ENCODE peak calls at places on chromosome 7, in six cellular contexts. P is cardiac fibroblast, U is fibroblast of lung, N is fibroblast of the aortic adventitia, C is breast epithelium, K is kidney epithelial cell. Y is an unnamed sample.

GRCh38 chr7:105364748-105365147 is 24.0 kb downstream of the SRPK2 start:
- DNase-seq in P (peak; percentile 9), U (no peak), N (no peak), C (no peak), K (no peak), Y (peak; percentile 45)

GRCh38 chr7:116574025-116574822 is 49.4 kb downstream of the CAV1 start:
- DNase-seq in P (no peak), U (no peak), N (no peak), C (no peak), K (no peak), Y (no peak)

GRCh38 chr7:30656006-30656575 is 26.2 kb downstream of the CRHR2 start:
- DNase-seq in P (no peak), U (no peak), N (no peak), C (no peak), K (no peak), Y (no peak)

GRCh38 chr7:29538322-29538874 is 25.2 kb upstream of the PRR15 start:
- DNase-seq in P (no peak), U (no peak), N (no peak), C (no peak), K (no peak), Y (no peak)

GRCh38 chr7:42856605-42856987 is 55.3 kb downstream of the C7orf25 start:
- DNase-seq in P (no peak), U (no peak), N (no peak), C (no peak), K (no peak), Y (no peak)

GRCh38 chr7:123410273-123410928 is 124.0 kb downstream of the IQUB start:
- DNase-seq in P (peak; percentile 90), U (peak; percentile 67), N (peak; percentile 81), C (no peak), K (peak; percentile 66), Y (peak; percentile 93)

GRCh38 chr7:123143206-123143605 is 56.6 kb downstream of the SLC13A1 start:
- DNase-seq in P (no peak), U (no peak), N (no peak), C (no peak), K (no peak), Y (no peak)

GRCh38 chr7:44073664-44074348 is 8.4 kb upstream of the PGAM2 start:
- DNase-seq in P (no peak), U (peak; percentile 77), N (no peak), C (peak; percentile 71), K (no peak), Y (peak; percentile 49)

GRCh38 chr7:37753398-37753797 is 69.8 kb downstream of the GPR141 start:
- DNase-seq in P (no peak), U (no peak), N (no peak), C (no peak), K (no peak), Y (no peak)

GRCh38 chr7:106871793-106872571 is 6.9 kb downstream of the PIK3CG start:
- DNase-seq in P (no peak), U (no peak), N (no peak), C (no peak), K (no peak), Y (no peak)

GRCh38 chr7:75966209-75966961 is 28.0 kb downstream of the TMEM120A start:
- DNase-seq in P (peak; percentile 65), U (peak; percentile 62), N (peak; percentile 51), C (no peak), K (no peak), Y (no peak)

GRCh38 chr7:1705339-1705738 is 35.3 kb downstream of the ELFN1 start:
- DNase-seq in P (no peak), U (no peak), N (no peak), C (peak; percentile 15), K (no peak), Y (no peak)

GRCh38 chr7:92643821-92644220 is 53.6 kb upstream of the FAM133B start:
- DNase-seq in P (peak; percentile 37), U (no peak), N (peak; percentile 48), C (no peak), K (no peak), Y (no peak)

GRCh38 chr7:136293272-136293671 is 316.1 kb upstream of the MTPN start:
- DNase-seq in P (no peak), U (no peak), N (no peak), C (no peak), K (no peak), Y (no peak)

GRCh38 chr7:85750454-85750949 is 563.6 kb upstream of the SEMA3D start:
- DNase-seq in P (peak; percentile 61), U (peak; percentile 38), N (peak; percentile 40), C (no peak), K (no peak), Y (peak; percentile 64)

GRCh38 chr7:116938678-116939077 is 14.6 kb upstream of the ST7 start:
- DNase-seq in P (no peak), U (no peak), N (no peak), C (no peak), K (no peak), Y (no peak)

GRCh38 chr7:64883113-64883905 is 19.8 kb upstream of the ZNF273 start:
- DNase-seq in P (no peak), U (no peak), N (no peak), C (no peak), K (no peak), Y (no peak)

GRCh38 chr7:121384159-121384745 is 11.9 kb downstream of the FAM3C start:
- DNase-seq in P (no peak), U (no peak), N (no peak), C (no peak), K (no peak), Y (no peak)

GRCh38 chr7:19161671-19162070 is 16.4 kb upstream of the FERD3L start:
- DNase-seq in P (peak; percentile 1), U (peak; percentile 5), N (peak; percentile 16), C (no peak), K (no peak), Y (peak; percentile 14)

DNA sequence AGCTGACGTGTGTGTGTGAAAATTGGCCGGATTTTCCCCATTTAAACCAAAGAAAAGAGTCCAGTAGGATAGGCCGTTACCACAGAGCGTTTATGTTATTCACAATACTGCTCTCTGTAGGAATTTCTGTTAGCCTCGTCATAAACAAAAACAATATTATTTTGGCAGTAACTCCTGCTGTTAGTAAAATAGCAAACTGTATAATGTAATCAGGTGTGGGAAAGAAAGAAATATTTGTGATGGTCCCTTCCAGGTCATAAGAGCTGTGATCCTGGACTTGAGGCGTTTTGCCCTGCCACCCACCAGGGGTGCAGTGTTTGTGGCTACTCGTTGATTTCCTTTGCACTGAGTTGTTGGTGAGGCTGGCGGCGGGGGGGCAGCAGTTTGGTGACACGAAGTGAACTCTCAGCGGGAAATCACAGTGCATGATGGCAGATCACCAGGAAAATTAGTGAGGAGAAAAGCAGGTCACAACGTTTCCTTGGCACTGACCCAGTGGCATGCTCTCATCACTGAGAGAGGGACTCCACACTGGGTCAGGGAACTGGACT is 2.8 kb downstream of the EEPD1 start:
- DNase-seq in P (peak; percentile 11), U (peak; percentile 27), N (no peak), C (no peak), K (no peak), Y (no peak)
- TF ChIP-seq CTCF in P (no peak), U (peak; percentile 16), N (no peak), C (no peak), K (peak; percentile 4), Y (no peak)

GRCh38 chr7:101986335-101986734 is 168.9 kb downstream of the CUX1 start:
- DNase-seq in P (peak; percentile 32), U (peak; percentile 38), N (peak; percentile 22), C (no peak), K (no peak), Y (no peak)

GRCh38 chr7:101987494-101987893 is 170.1 kb downstream of the CUX1 start:
- DNase-seq in P (no peak), U (no peak), N (no peak), C (no peak), K (no peak), Y (no peak)

GRCh38 chr7:101989101-101989500 is 171.7 kb downstream of the CUX1 start:
- DNase-seq in P (no peak), U (no peak), N (no peak), C (no peak), K (no peak), Y (no peak)

GRCh38 chr7:101990811-101991418 is 173.5 kb downstream of the CUX1 start:
- DNase-seq in P (no peak), U (no peak), N (no peak), C (no peak), K (no peak), Y (no peak)

GRCh38 chr7:101988513-101988912 is 171.1 kb downstream of the CUX1 start:
- DNase-seq in P (no peak), U (no peak), N (no peak), C (no peak), K (no peak), Y (no peak)
- H3K4me3 ChIP-seq in P (no peak overlapping the region), U (no peak overlapping the region), N (no peak overlapping the region), C (no peak overlapping the region), K (no peak overlapping the region), Y (no peak overlapping the region)

DNA sequence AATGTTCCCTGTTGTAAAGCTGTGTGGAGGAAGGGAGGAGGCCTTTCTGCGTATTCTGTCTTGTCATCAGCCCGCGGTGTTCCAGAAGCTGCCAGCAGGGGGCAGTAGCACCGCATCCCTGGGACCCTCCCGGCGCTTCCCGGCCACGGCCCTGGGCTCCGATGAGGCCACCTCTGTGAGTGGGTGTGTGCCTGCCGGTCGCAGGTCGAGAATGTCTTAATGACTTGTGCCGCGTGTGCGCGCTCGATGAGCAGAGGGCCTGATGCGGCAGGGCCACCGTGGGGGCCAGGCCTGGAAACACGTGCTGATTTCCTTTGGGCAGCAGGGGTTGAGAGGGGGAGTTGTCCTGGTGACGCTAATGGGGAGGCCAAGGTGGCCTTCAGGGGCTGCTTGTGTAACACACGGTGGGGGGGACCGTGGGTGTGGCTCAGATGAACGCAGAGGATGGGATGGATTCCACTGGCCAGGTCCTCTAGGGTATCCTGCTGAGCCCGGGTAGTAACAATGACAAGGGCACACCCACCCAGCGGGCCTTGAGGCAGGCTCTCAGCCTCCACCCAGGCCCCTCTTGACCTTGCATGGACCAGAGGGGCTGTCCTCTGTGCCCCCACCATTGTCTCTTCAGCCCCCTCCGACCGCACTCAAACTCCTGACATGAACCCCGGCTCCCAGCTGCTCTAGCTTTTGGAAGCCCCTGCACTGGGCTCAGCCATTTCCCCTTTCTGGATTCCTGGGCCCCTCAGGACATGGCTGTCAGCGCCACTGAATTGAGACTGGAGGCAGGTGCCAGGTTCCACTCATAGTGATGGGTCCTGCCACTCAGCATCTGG is 135.9 kb upstream of the PODXL start:
- DNase-seq in P (peak; percentile 43), U (peak; percentile 21), N (peak; percentile 34), C (no peak), K (no peak), Y (peak; percentile 37)
- TF ChIP-seq CTCF in P (peak; percentile 92), U (peak; percentile 89), N (peak; percentile 90), C (peak; percentile 66), K (peak; percentile 93), Y (peak; percentile 84)

DNA sequence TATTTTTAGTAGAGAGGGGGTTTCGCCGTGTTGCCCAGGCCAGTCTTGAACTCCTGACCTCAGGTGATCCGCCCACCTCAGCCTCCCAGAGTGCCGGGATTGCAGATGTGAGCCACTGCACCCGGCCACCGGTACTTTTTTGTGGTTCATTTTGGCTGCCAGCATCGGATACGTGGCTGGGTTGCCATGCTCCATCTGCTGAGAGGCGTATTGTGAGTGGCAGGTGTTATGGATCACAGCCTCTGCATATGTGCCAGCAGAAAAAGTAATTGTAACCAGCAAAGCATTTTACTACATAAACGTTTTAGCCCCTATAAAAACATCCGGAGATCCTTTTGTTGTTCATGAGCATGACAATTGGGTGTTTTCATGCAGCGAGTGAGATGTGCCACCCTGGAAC is 7.1 kb downstream of the FOXK1 start:
- DNase-seq in P (no peak), U (no peak), N (no peak), C (no peak), K (no peak), Y (no peak)
- H3K4me3 ChIP-seq in P (no peak overlapping the region), U (no peak overlapping the region), N (no peak overlapping the region), C (no peak overlapping the region), K (no peak overlapping the region), Y (no peak overlapping the region)

GRCh38 chr7:17520941-17521340 is 222.5 kb downstream of the AHR start:
- DNase-seq in P (peak; percentile 23), U (peak; percentile 67), N (peak; percentile 30), C (no peak), K (no peak), Y (peak; percentile 43)
- TF ChIP-seq CTCF in P (no peak), U (no peak), N (no peak), C (no peak), K (no peak), Y (no peak)